ENCODE peak calls at places on chromosomes 12 and 14, in nine cellular contexts. One of them, this sample, is unnamed.

GRCh38 chr12:107525719-107526554 is 159.7 kb upstream of the PWP1 start:
- DNase-seq in effector CD4-positive, alpha-beta T cell: no peak
- DNase-seq in activated CD8-positive, alpha-beta memory T cell treated with anti-CD3 and anti-CD28 coated beads, Interleukin-2, amount 50 U/mL, for 48 hours: no peak
- DNase-seq in sciatic nerve: no peak
- DNase-seq in mesenteric fat pad: no peak
- DNase-seq in HEK293T: no peak
- DNase-seq in stimulated activated CD8-positive, alpha-beta memory T cell treated with anti-CD3 and anti-CD28 coated beads, Interleukin-12 subunit alpha, Interleukin-12 subunit beta, amount 100 ng/mL, for 1 hour: no peak
- DNase-seq in effector memory CD8-positive, alpha-beta T cell: no peak
- DNase-seq in stimulated activated CD4-positive, alpha-beta T cell treated with anti-CD3 and anti-CD28 coated beads, Interleukin-4, amount 100 ng/mL, for 24 hours: no peak
- DNase-seq in this sample: no peak

GRCh38 chr12:67441736-67442346 is 172.7 kb downstream of the CAND1 start:
- DNase-seq in effector CD4-positive, alpha-beta T cell: peak
- DNase-seq in activated CD8-positive, alpha-beta memory T cell treated with anti-CD3 and anti-CD28 coated beads, Interleukin-2, amount 50 U/mL, for 48 hours: peak
- DNase-seq in sciatic nerve: peak
- DNase-seq in mesenteric fat pad: peak
- DNase-seq in HEK293T: peak
- DNase-seq in stimulated activated CD8-positive, alpha-beta memory T cell treated with anti-CD3 and anti-CD28 coated beads, Interleukin-12 subunit alpha, Interleukin-12 subunit beta, amount 100 ng/mL, for 1 hour: peak
- DNase-seq in effector memory CD8-positive, alpha-beta T cell: peak
- DNase-seq in stimulated activated CD4-positive, alpha-beta T cell treated with anti-CD3 and anti-CD28 coated beads, Interleukin-4, amount 100 ng/mL, for 24 hours: peak
- DNase-seq in this sample: peak

GRCh38 chr14:97298331-97298730 is 501.1 kb downstream of the VRK1 start:
- DNase-seq in effector CD4-positive, alpha-beta T cell: no peak
- DNase-seq in activated CD8-positive, alpha-beta memory T cell treated with anti-CD3 and anti-CD28 coated beads, Interleukin-2, amount 50 U/mL, for 48 hours: no peak
- DNase-seq in sciatic nerve: no peak
- DNase-seq in mesenteric fat pad: no peak
- DNase-seq in HEK293T: peak
- DNase-seq in stimulated activated CD8-positive, alpha-beta memory T cell treated with anti-CD3 and anti-CD28 coated beads, Interleukin-12 subunit alpha, Interleukin-12 subunit beta, amount 100 ng/mL, for 1 hour: no peak
- DNase-seq in effector memory CD8-positive, alpha-beta T cell: no peak
- DNase-seq in stimulated activated CD4-positive, alpha-beta T cell treated with anti-CD3 and anti-CD28 coated beads, Interleukin-4, amount 100 ng/mL, for 24 hours: no peak
- DNase-seq in this sample: no peak

GRCh38 chr12:88036368-88036965 is 7.3 kb upstream of the C12orf50 start:
- DNase-seq in effector CD4-positive, alpha-beta T cell: no peak
- DNase-seq in activated CD8-positive, alpha-beta memory T cell treated with anti-CD3 and anti-CD28 coated beads, Interleukin-2, amount 50 U/mL, for 48 hours: no peak
- DNase-seq in sciatic nerve: no peak
- DNase-seq in mesenteric fat pad: no peak
- DNase-seq in HEK293T: no peak
- DNase-seq in stimulated activated CD8-positive, alpha-beta memory T cell treated with anti-CD3 and anti-CD28 coated beads, Interleukin-12 subunit alpha, Interleukin-12 subunit beta, amount 100 ng/mL, for 1 hour: no peak
- DNase-seq in effector memory CD8-positive, alpha-beta T cell: no peak
- DNase-seq in stimulated activated CD4-positive, alpha-beta T cell treated with anti-CD3 and anti-CD28 coated beads, Interleukin-4, amount 100 ng/mL, for 24 hours: no peak
- DNase-seq in this sample: no peak

GRCh38 chr14:21069388-21070082 is 569 bp upstream of the ARHGEF40 start:
- DNase-seq in effector CD4-positive, alpha-beta T cell: no peak
- DNase-seq in activated CD8-positive, alpha-beta memory T cell treated with anti-CD3 and anti-CD28 coated beads, Interleukin-2, amount 50 U/mL, for 48 hours: no peak
- DNase-seq in sciatic nerve: peak
- DNase-seq in mesenteric fat pad: peak
- DNase-seq in HEK293T: no peak
- DNase-seq in stimulated activated CD8-positive, alpha-beta memory T cell treated with anti-CD3 and anti-CD28 coated beads, Interleukin-12 subunit alpha, Interleukin-12 subunit beta, amount 100 ng/mL, for 1 hour: no peak
- DNase-seq in effector memory CD8-positive, alpha-beta T cell: peak
- DNase-seq in stimulated activated CD4-positive, alpha-beta T cell treated with anti-CD3 and anti-CD28 coated beads, Interleukin-4, amount 100 ng/mL, for 24 hours: no peak
- DNase-seq in this sample: no peak

GRCh38 chr14:61607570-61608244 is 87.6 kb upstream of the HIF1A start:
- DNase-seq in effector CD4-positive, alpha-beta T cell: no peak
- DNase-seq in activated CD8-positive, alpha-beta memory T cell treated with anti-CD3 and anti-CD28 coated beads, Interleukin-2, amount 50 U/mL, for 48 hours: no peak
- DNase-seq in sciatic nerve: no peak
- DNase-seq in mesenteric fat pad: no peak
- DNase-seq in HEK293T: no peak
- DNase-seq in stimulated activated CD8-positive, alpha-beta memory T cell treated with anti-CD3 and anti-CD28 coated beads, Interleukin-12 subunit alpha, Interleukin-12 subunit beta, amount 100 ng/mL, for 1 hour: no peak
- DNase-seq in effector memory CD8-positive, alpha-beta T cell: no peak
- DNase-seq in stimulated activated CD4-positive, alpha-beta T cell treated with anti-CD3 and anti-CD28 coated beads, Interleukin-4, amount 100 ng/mL, for 24 hours: no peak
- DNase-seq in this sample: no peak

GRCh38 chr14:89507521-89507920 is 90.5 kb upstream of the FOXN3 start:
- DNase-seq in effector CD4-positive, alpha-beta T cell: no peak
- DNase-seq in activated CD8-positive, alpha-beta memory T cell treated with anti-CD3 and anti-CD28 coated beads, Interleukin-2, amount 50 U/mL, for 48 hours: no peak
- DNase-seq in sciatic nerve: no peak
- DNase-seq in mesenteric fat pad: no peak
- DNase-seq in HEK293T: no peak
- DNase-seq in stimulated activated CD8-positive, alpha-beta memory T cell treated with anti-CD3 and anti-CD28 coated beads, Interleukin-12 subunit alpha, Interleukin-12 subunit beta, amount 100 ng/mL, for 1 hour: no peak
- DNase-seq in effector memory CD8-positive, alpha-beta T cell: no peak
- DNase-seq in stimulated activated CD4-positive, alpha-beta T cell treated with anti-CD3 and anti-CD28 coated beads, Interleukin-4, amount 100 ng/mL, for 24 hours: no peak
- DNase-seq in this sample: no peak

GRCh38 chr14:61109288-61109687 is 128.2 kb downstream of the SLC38A6 start:
- DNase-seq in effector CD4-positive, alpha-beta T cell: no peak
- DNase-seq in activated CD8-positive, alpha-beta memory T cell treated with anti-CD3 and anti-CD28 coated beads, Interleukin-2, amount 50 U/mL, for 48 hours: no peak
- DNase-seq in sciatic nerve: no peak
- DNase-seq in mesenteric fat pad: no peak
- DNase-seq in HEK293T: no peak
- DNase-seq in stimulated activated CD8-positive, alpha-beta memory T cell treated with anti-CD3 and anti-CD28 coated beads, Interleukin-12 subunit alpha, Interleukin-12 subunit beta, amount 100 ng/mL, for 1 hour: no peak
- DNase-seq in effector memory CD8-positive, alpha-beta T cell: no peak
- DNase-seq in stimulated activated CD4-positive, alpha-beta T cell treated with anti-CD3 and anti-CD28 coated beads, Interleukin-4, amount 100 ng/mL, for 24 hours: no peak
- DNase-seq in this sample: no peak

GRCh38 chr14:101628975-101629374 is 67.7 kb downstream of the DIO3 start:
- DNase-seq in effector CD4-positive, alpha-beta T cell: no peak
- DNase-seq in activated CD8-positive, alpha-beta memory T cell treated with anti-CD3 and anti-CD28 coated beads, Interleukin-2, amount 50 U/mL, for 48 hours: no peak
- DNase-seq in sciatic nerve: no peak
- DNase-seq in mesenteric fat pad: peak
- DNase-seq in HEK293T: no peak
- DNase-seq in stimulated activated CD8-positive, alpha-beta memory T cell treated with anti-CD3 and anti-CD28 coated beads, Interleukin-12 subunit alpha, Interleukin-12 subunit beta, amount 100 ng/mL, for 1 hour: no peak
- DNase-seq in effector memory CD8-positive, alpha-beta T cell: no peak
- DNase-seq in stimulated activated CD4-positive, alpha-beta T cell treated with anti-CD3 and anti-CD28 coated beads, Interleukin-4, amount 100 ng/mL, for 24 hours: no peak
- DNase-seq in this sample: no peak

GRCh38 chr14:106436310-106436905 is 910.0 kb downstream of the TMEM121 start:
- DNase-seq in effector CD4-positive, alpha-beta T cell: peak
- DNase-seq in activated CD8-positive, alpha-beta memory T cell treated with anti-CD3 and anti-CD28 coated beads, Interleukin-2, amount 50 U/mL, for 48 hours: peak
- DNase-seq in sciatic nerve: peak
- DNase-seq in mesenteric fat pad: no peak
- DNase-seq in HEK293T: peak
- DNase-seq in stimulated activated CD8-positive, alpha-beta memory T cell treated with anti-CD3 and anti-CD28 coated beads, Interleukin-12 subunit alpha, Interleukin-12 subunit beta, amount 100 ng/mL, for 1 hour: peak
- DNase-seq in effector memory CD8-positive, alpha-beta T cell: peak
- DNase-seq in stimulated activated CD4-positive, alpha-beta T cell treated with anti-CD3 and anti-CD28 coated beads, Interleukin-4, amount 100 ng/mL, for 24 hours: peak
- DNase-seq in this sample: no peak

GRCh38 chr14:78172428-78172827 is 2.3 kb downstream of the NRXN3 start:
- DNase-seq in effector CD4-positive, alpha-beta T cell: no peak
- DNase-seq in activated CD8-positive, alpha-beta memory T cell treated with anti-CD3 and anti-CD28 coated beads, Interleukin-2, amount 50 U/mL, for 48 hours: no peak
- DNase-seq in sciatic nerve: no peak
- DNase-seq in mesenteric fat pad: no peak
- DNase-seq in HEK293T: no peak
- DNase-seq in stimulated activated CD8-positive, alpha-beta memory T cell treated with anti-CD3 and anti-CD28 coated beads, Interleukin-12 subunit alpha, Interleukin-12 subunit beta, amount 100 ng/mL, for 1 hour: no peak
- DNase-seq in effector memory CD8-positive, alpha-beta T cell: no peak
- DNase-seq in stimulated activated CD4-positive, alpha-beta T cell treated with anti-CD3 and anti-CD28 coated beads, Interleukin-4, amount 100 ng/mL, for 24 hours: no peak
- DNase-seq in this sample: no peak

GRCh38 chr12:65640489-65640901 is 183.8 kb upstream of the HMGA2 start:
- DNase-seq in effector CD4-positive, alpha-beta T cell: no peak
- DNase-seq in activated CD8-positive, alpha-beta memory T cell treated with anti-CD3 and anti-CD28 coated beads, Interleukin-2, amount 50 U/mL, for 48 hours: no peak
- DNase-seq in sciatic nerve: no peak
- DNase-seq in mesenteric fat pad: no peak
- DNase-seq in HEK293T: peak
- DNase-seq in stimulated activated CD8-positive, alpha-beta memory T cell treated with anti-CD3 and anti-CD28 coated beads, Interleukin-12 subunit alpha, Interleukin-12 subunit beta, amount 100 ng/mL, for 1 hour: no peak
- DNase-seq in effector memory CD8-positive, alpha-beta T cell: no peak
- DNase-seq in stimulated activated CD4-positive, alpha-beta T cell treated with anti-CD3 and anti-CD28 coated beads, Interleukin-4, amount 100 ng/mL, for 24 hours: no peak
- DNase-seq in this sample: no peak

GRCh38 chr14:21097616-21098133 is 780 bp downstream of the ZNF219 start:
- DNase-seq in effector CD4-positive, alpha-beta T cell: no peak
- DNase-seq in activated CD8-positive, alpha-beta memory T cell treated with anti-CD3 and anti-CD28 coated beads, Interleukin-2, amount 50 U/mL, for 48 hours: no peak
- DNase-seq in sciatic nerve: no peak
- DNase-seq in mesenteric fat pad: no peak
- DNase-seq in HEK293T: no peak
- DNase-seq in stimulated activated CD8-positive, alpha-beta memory T cell treated with anti-CD3 and anti-CD28 coated beads, Interleukin-12 subunit alpha, Interleukin-12 subunit beta, amount 100 ng/mL, for 1 hour: no peak
- DNase-seq in effector memory CD8-positive, alpha-beta T cell: no peak
- DNase-seq in stimulated activated CD4-positive, alpha-beta T cell treated with anti-CD3 and anti-CD28 coated beads, Interleukin-4, amount 100 ng/mL, for 24 hours: no peak
- DNase-seq in this sample: no peak

GRCh38 chr12:47935196-47935595 is 28.2 kb upstream of the TMEM106C start:
- DNase-seq in effector CD4-positive, alpha-beta T cell: no peak
- DNase-seq in activated CD8-positive, alpha-beta memory T cell treated with anti-CD3 and anti-CD28 coated beads, Interleukin-2, amount 50 U/mL, for 48 hours: no peak
- DNase-seq in sciatic nerve: peak
- DNase-seq in mesenteric fat pad: no peak
- DNase-seq in HEK293T: no peak
- DNase-seq in stimulated activated CD8-positive, alpha-beta memory T cell treated with anti-CD3 and anti-CD28 coated beads, Interleukin-12 subunit alpha, Interleukin-12 subunit beta, amount 100 ng/mL, for 1 hour: no peak
- DNase-seq in effector memory CD8-positive, alpha-beta T cell: no peak
- DNase-seq in stimulated activated CD4-positive, alpha-beta T cell treated with anti-CD3 and anti-CD28 coated beads, Interleukin-4, amount 100 ng/mL, for 24 hours: no peak
- DNase-seq in this sample: peak

GRCh38 chr14:73717247-73717646 is 3.1 kb upstream of the PNMA1 start:
- DNase-seq in effector CD4-positive, alpha-beta T cell: no peak
- DNase-seq in activated CD8-positive, alpha-beta memory T cell treated with anti-CD3 and anti-CD28 coated beads, Interleukin-2, amount 50 U/mL, for 48 hours: no peak
- DNase-seq in sciatic nerve: no peak
- DNase-seq in mesenteric fat pad: no peak
- DNase-seq in HEK293T: no peak
- DNase-seq in stimulated activated CD8-positive, alpha-beta memory T cell treated with anti-CD3 and anti-CD28 coated beads, Interleukin-12 subunit alpha, Interleukin-12 subunit beta, amount 100 ng/mL, for 1 hour: no peak
- DNase-seq in effector memory CD8-positive, alpha-beta T cell: no peak
- DNase-seq in stimulated activated CD4-positive, alpha-beta T cell treated with anti-CD3 and anti-CD28 coated beads, Interleukin-4, amount 100 ng/mL, for 24 hours: no peak
- DNase-seq in this sample: no peak